ENCODE peak calls at places on chromosomes 13 and 19, in seven cellular contexts. One of them, this sample, is unnamed.

GRCh38 chr19:16739546-16739945 is 19.9 kb downstream of the NWD1 start:
- DNase-seq in mammary epithelial cell: no peak
- DNase-seq in left ventricle myocardium inferior: no peak
- DNase-seq in mesendoderm: no peak
- DNase-seq in body of pancreas: no peak
- DNase-seq in substantia nigra: no peak
- DNase-seq in WERI-Rb-1: no peak
- DNase-seq in this sample: no peak

GRCh38 chr13:64723735-64724134 is 2506.4 kb downstream of the PCDH9 start:
- DNase-seq in left ventricle myocardium inferior: no peak
- DNase-seq in mammary epithelial cell: peak
- DNase-seq in mesendoderm: peak
- DNase-seq in WERI-Rb-1: no peak
- DNase-seq in substantia nigra: no peak
- DNase-seq in body of pancreas: no peak
- DNase-seq in this sample: no peak

GRCh38 chr19:10418281-10419199 is 1.8 kb upstream of the PDE4A start:
- DNase-seq in mammary epithelial cell: no peak
- DNase-seq in left ventricle myocardium inferior: no peak
- DNase-seq in mesendoderm: peak
- DNase-seq in body of pancreas: no peak
- DNase-seq in substantia nigra: no peak
- DNase-seq in WERI-Rb-1: peak
- DNase-seq in this sample: no peak

GRCh38 chr13:62014299-62014698 is 598.6 kb upstream of the PCDH20 start:
- DNase-seq in WERI-Rb-1: no peak
- DNase-seq in left ventricle myocardium inferior: no peak
- DNase-seq in mesendoderm: peak
- DNase-seq in body of pancreas: no peak
- DNase-seq in substantia nigra: no peak
- DNase-seq in mammary epithelial cell: no peak
- DNase-seq in this sample: no peak

GRCh38 chr19:16160943-16161560 is 12.3 kb downstream of the CIB3 start:
- DNase-seq in left ventricle myocardium inferior: no peak
- DNase-seq in substantia nigra: no peak
- DNase-seq in WERI-Rb-1: no peak
- DNase-seq in body of pancreas: no peak
- DNase-seq in mammary epithelial cell: peak
- DNase-seq in mesendoderm: peak
- DNase-seq in this sample: no peak

GRCh38 chr13:81394605-81395004 is 1053.7 kb upstream of the SPRY2 start:
- DNase-seq in body of pancreas: no peak
- DNase-seq in left ventricle myocardium inferior: no peak
- DNase-seq in WERI-Rb-1: no peak
- DNase-seq in substantia nigra: no peak
- DNase-seq in mammary epithelial cell: no peak
- DNase-seq in mesendoderm: no peak
- DNase-seq in this sample: no peak

GRCh38 chr13:93345642-93346220 is 119.1 kb downstream of the GPC6 start:
- DNase-seq in body of pancreas: no peak
- DNase-seq in left ventricle myocardium inferior: no peak
- DNase-seq in mesendoderm: no peak
- DNase-seq in mammary epithelial cell: no peak
- DNase-seq in WERI-Rb-1: no peak
- DNase-seq in substantia nigra: no peak
- DNase-seq in this sample: no peak

GRCh38 chr19:38759590-38760003 is 13.7 kb downstream of the LGALS7 start:
- DNase-seq in mesendoderm: no peak
- DNase-seq in left ventricle myocardium inferior: no peak
- DNase-seq in substantia nigra: no peak
- DNase-seq in WERI-Rb-1: no peak
- DNase-seq in mammary epithelial cell: no peak
- DNase-seq in body of pancreas: peak
- DNase-seq in this sample: no peak

GRCh38 chr19:17294051-17294891 is 9.0 kb downstream of the ABHD8 start:
- DNase-seq in body of pancreas: no peak
- DNase-seq in left ventricle myocardium inferior: no peak
- DNase-seq in mammary epithelial cell: no peak
- DNase-seq in substantia nigra: no peak
- DNase-seq in WERI-Rb-1: peak
- DNase-seq in mesendoderm: peak
- DNase-seq in this sample: no peak

GRCh38 chr13:73520566-73521290 is 461.9 kb downstream of the KLF5 start:
- DNase-seq in mammary epithelial cell: no peak
- DNase-seq in mesendoderm: no peak
- DNase-seq in body of pancreas: no peak
- DNase-seq in WERI-Rb-1: no peak
- DNase-seq in substantia nigra: no peak
- DNase-seq in left ventricle myocardium inferior: no peak
- DNase-seq in this sample: no peak

GRCh38 chr13:97434417-97435296 is 688 bp downstream of the RAP2A start:
- DNase-seq in mammary epithelial cell: peak
- DNase-seq in body of pancreas: peak
- DNase-seq in WERI-Rb-1: peak
- DNase-seq in left ventricle myocardium inferior: peak
- DNase-seq in substantia nigra: peak
- DNase-seq in mesendoderm: peak
- DNase-seq in this sample: peak

GRCh38 chr19:14149011-14149410 is 12.6 kb upstream of the ASF1B start:
- DNase-seq in substantia nigra: no peak
- DNase-seq in WERI-Rb-1: no peak
- DNase-seq in body of pancreas: no peak
- DNase-seq in mammary epithelial cell: no peak
- DNase-seq in left ventricle myocardium inferior: no peak
- DNase-seq in mesendoderm: no peak
- DNase-seq in this sample: no peak

GRCh38 chr19:47022140-47022536 is 2.5 kb downstream of the NPAS1 start:
- DNase-seq in substantia nigra: no peak
- DNase-seq in WERI-Rb-1: no peak
- DNase-seq in mesendoderm: no peak
- DNase-seq in mammary epithelial cell: no peak
- DNase-seq in body of pancreas: no peak
- DNase-seq in left ventricle myocardium inferior: no peak
- DNase-seq in this sample: no peak

GRCh38 chr13:66657165-66657895 is 572.8 kb downstream of the PCDH9 start:
- DNase-seq in mammary epithelial cell: peak
- DNase-seq in left ventricle myocardium inferior: peak
- DNase-seq in body of pancreas: peak
- DNase-seq in mesendoderm: peak
- DNase-seq in substantia nigra: peak
- DNase-seq in WERI-Rb-1: no peak
- DNase-seq in this sample: no peak

GRCh38 chr13:30972888-30973377 is 40.5 kb downstream of the TEX26 start:
- DNase-seq in mesendoderm: no peak
- DNase-seq in WERI-Rb-1: no peak
- DNase-seq in left ventricle myocardium inferior: no peak
- DNase-seq in mammary epithelial cell: no peak
- DNase-seq in substantia nigra: no peak
- DNase-seq in body of pancreas: no peak
- DNase-seq in this sample: no peak

GRCh38 chr19:40610396-40611064 is 9.4 kb downstream of the LTBP4 start:
- DNase-seq in mesendoderm: no peak
- DNase-seq in left ventricle myocardium inferior: peak
- DNase-seq in WERI-Rb-1: no peak
- DNase-seq in body of pancreas: peak
- DNase-seq in mammary epithelial cell: peak
- DNase-seq in substantia nigra: peak
- DNase-seq in this sample: peak

GRCh38 chr13:109330941-109331340 is 455.4 kb downstream of the IRS2 start:
- DNase-seq in left ventricle myocardium inferior: no peak
- DNase-seq in mammary epithelial cell: peak
- DNase-seq in substantia nigra: no peak
- DNase-seq in mesendoderm: no peak
- DNase-seq in body of pancreas: no peak
- DNase-seq in WERI-Rb-1: no peak
- DNase-seq in this sample: no peak

GRCh38 chr13:37492741-37493514 is 105.6 kb downstream of the POSTN start:
- DNase-seq in body of pancreas: no peak
- DNase-seq in mammary epithelial cell: peak
- DNase-seq in WERI-Rb-1: no peak
- DNase-seq in substantia nigra: no peak
- DNase-seq in mesendoderm: no peak
- DNase-seq in left ventricle myocardium inferior: no peak
- DNase-seq in this sample: no peak

GRCh38 chr13:24032252-24032651 is 128.3 kb upstream of the SPATA13 start:
- DNase-seq in WERI-Rb-1: no peak
- DNase-seq in left ventricle myocardium inferior: no peak
- DNase-seq in mesendoderm: no peak
- DNase-seq in substantia nigra: no peak
- DNase-seq in mammary epithelial cell: no peak
- DNase-seq in body of pancreas: no peak
- DNase-seq in this sample: no peak

GRCh38 chr13:79779761-79780160 is 298.8 kb downstream of the NDFIP2 start:
- DNase-seq in left ventricle myocardium inferior: no peak
- DNase-seq in WERI-Rb-1: no peak
- DNase-seq in mesendoderm: peak
- DNase-seq in mammary epithelial cell: peak
- DNase-seq in substantia nigra: no peak
- DNase-seq in body of pancreas: no peak
- DNase-seq in this sample: no peak

GRCh38 chr19:8609210-8610040 is 1.1 kb downstream of the ADAMTS10 start:
- DNase-seq in mammary epithelial cell: no peak
- DNase-seq in WERI-Rb-1: peak
- DNase-seq in left ventricle myocardium inferior: peak
- DNase-seq in substantia nigra: peak
- DNase-seq in mesendoderm: peak
- DNase-seq in body of pancreas: no peak
- DNase-seq in this sample: no peak

GRCh38 chr13:112755331-112755730 is 65.5 kb downstream of the ATP11A start:
- DNase-seq in substantia nigra: no peak
- DNase-seq in mesendoderm: no peak
- DNase-seq in body of pancreas: no peak
- DNase-seq in WERI-Rb-1: no peak
- DNase-seq in left ventricle myocardium inferior: no peak
- DNase-seq in mammary epithelial cell: no peak
- DNase-seq in this sample: no peak
- H3K27ac ChIP-seq in substantia nigra: peak
- H3K27ac ChIP-seq in mesendoderm: no peak
- H3K27ac ChIP-seq in body of pancreas: no peak
- H3K27ac ChIP-seq in WERI-Rb-1: no peak
- H3K27ac ChIP-seq in left ventricle myocardium inferior: peak
- H3K27ac ChIP-seq in mammary epithelial cell: no peak
- H3K27ac ChIP-seq in this sample: no peak

GRCh38 chr19:50152578-50152977 is 10.5 kb downstream of the IZUMO2 start:
- DNase-seq in mammary epithelial cell: no peak
- DNase-seq in substantia nigra: no peak
- DNase-seq in mesendoderm: no peak
- DNase-seq in left ventricle myocardium inferior: no peak
- DNase-seq in WERI-Rb-1: no peak
- DNase-seq in body of pancreas: no peak
- DNase-seq in this sample: no peak

GRCh38 chr19:50148528-50148927 is 14.6 kb downstream of the IZUMO2 start:
- DNase-seq in mesendoderm: no peak
- DNase-seq in mammary epithelial cell: no peak
- DNase-seq in body of pancreas: no peak
- DNase-seq in left ventricle myocardium inferior: no peak
- DNase-seq in WERI-Rb-1: no peak
- DNase-seq in substantia nigra: no peak
- DNase-seq in this sample: no peak

DNA sequence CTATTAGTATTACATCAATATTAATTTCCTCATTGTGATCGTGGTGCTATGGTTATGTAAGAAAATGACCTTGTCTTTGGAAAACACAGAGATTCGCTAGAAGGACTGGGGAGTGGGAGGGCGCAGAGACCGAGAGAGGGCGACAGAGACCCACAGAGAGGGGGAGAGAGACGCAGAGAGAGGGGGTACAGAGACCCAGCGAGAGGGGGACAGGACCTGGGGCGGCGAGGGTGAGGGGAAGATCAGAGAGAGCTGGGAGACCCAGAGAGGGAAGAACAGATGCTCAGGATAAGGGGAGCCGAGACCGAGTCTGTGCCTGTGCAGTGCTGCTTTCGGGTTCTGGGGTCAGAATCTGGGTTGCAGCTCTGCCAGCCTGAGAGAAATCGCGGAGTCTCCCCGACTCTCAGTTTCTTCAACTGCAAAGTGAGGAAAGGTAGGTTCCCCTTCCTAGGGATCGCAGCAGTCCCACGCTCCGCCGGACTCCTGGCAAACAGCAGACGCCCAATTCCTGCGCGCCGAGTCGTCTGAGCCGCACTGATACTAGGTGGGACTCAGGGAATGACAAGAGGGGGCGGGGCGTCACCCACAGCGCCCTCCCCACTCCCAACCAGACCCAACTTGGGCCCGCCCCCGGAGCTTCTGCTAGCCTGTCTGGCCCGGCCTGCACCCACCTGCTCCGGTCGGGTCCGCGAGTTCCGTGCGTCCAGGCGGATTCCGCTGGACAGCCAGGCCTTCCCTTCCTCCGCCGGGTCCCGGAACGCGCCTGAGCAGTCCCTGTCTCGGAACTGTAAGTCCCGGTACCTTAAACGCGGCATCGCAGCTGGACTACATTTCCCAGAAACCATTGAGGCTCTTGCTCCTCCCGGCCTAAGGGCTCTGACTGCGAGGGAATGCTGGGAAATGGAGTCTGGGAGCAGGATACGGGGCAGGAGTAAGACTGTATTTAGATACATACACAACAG is 15.3 kb downstream of the IZUMO2 start:
- DNase-seq in mammary epithelial cell: peak
- DNase-seq in WERI-Rb-1: peak
- DNase-seq in substantia nigra: peak
- DNase-seq in body of pancreas: peak
- DNase-seq in left ventricle myocardium inferior: peak
- DNase-seq in mesendoderm: peak
- DNase-seq in this sample: peak
- H3K27ac ChIP-seq in mammary epithelial cell: no peak
- H3K27ac ChIP-seq in WERI-Rb-1: no peak
- H3K27ac ChIP-seq in substantia nigra: peak
- H3K27ac ChIP-seq in body of pancreas: peak
- H3K27ac ChIP-seq in left ventricle myocardium inferior: peak
- H3K27ac ChIP-seq in mesendoderm: no peak
- H3K27ac ChIP-seq in this sample: peak

GRCh38 chr19:19618384-19619051 is at the start of gene PBX4:
- DNase-seq in mammary epithelial cell: peak
- DNase-seq in body of pancreas: peak
- DNase-seq in mesendoderm: peak
- DNase-seq in left ventricle myocardium inferior: peak
- DNase-seq in WERI-Rb-1: peak
- DNase-seq in substantia nigra: peak
- DNase-seq in this sample: no peak
- H3K27ac ChIP-seq in mammary epithelial cell: no peak
- H3K27ac ChIP-seq in body of pancreas: no peak
- H3K27ac ChIP-seq in mesendoderm: no peak
- H3K27ac ChIP-seq in left ventricle myocardium inferior: no peak
- H3K27ac ChIP-seq in WERI-Rb-1: peak
- H3K27ac ChIP-seq in substantia nigra: no peak
- H3K27ac ChIP-seq in this sample: no peak

DNA sequence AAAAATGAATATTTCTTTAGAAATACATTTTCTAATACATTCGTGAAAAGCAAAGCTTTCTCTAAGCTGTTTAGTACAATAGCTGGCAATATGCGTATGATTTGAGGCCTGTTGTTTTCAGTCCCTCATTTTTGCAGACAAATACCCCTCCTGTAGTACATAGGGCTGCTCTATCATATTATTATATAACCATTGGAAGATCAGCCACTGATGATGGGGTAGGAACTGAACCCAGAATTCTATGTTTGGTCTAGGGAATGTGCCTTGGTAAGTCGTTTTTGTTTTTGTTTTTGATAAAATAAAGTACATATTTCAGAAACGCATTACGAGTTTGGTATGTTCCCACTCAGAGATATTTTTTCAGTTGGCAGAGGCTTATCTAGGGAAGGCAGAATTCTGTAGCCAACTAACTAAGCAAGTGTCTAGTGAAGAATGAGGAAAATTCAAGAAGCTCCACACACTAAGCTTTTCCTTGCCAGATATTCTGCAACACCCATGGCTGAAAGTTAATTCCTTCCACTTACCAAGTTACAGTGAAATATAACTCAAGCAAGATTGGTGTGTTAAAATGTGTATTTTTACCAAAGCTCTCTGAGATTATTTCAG is 656.9 kb upstream of the MIR17HG start:
- DNase-seq in substantia nigra: no peak
- DNase-seq in mammary epithelial cell: no peak
- DNase-seq in mesendoderm: no peak
- DNase-seq in left ventricle myocardium inferior: no peak
- DNase-seq in body of pancreas: no peak
- DNase-seq in WERI-Rb-1: no peak
- DNase-seq in this sample: no peak
- H3K27ac ChIP-seq in substantia nigra: no peak
- H3K27ac ChIP-seq in mammary epithelial cell: no peak
- H3K27ac ChIP-seq in mesendoderm: no peak
- H3K27ac ChIP-seq in left ventricle myocardium inferior: peak
- H3K27ac ChIP-seq in body of pancreas: no peak
- H3K27ac ChIP-seq in WERI-Rb-1: no peak
- H3K27ac ChIP-seq in this sample: peak